ENCODE peak calls at places on chromosomes 13 and 19, in eight cellular contexts. One of them, this sample, is unnamed. For H3K4me1, the result is how much of the 10 kb centered on the place peaks cover.

GRCh38 chr19:10744848-10745293 is 27.0 kb downstream of the DNM2 start:
- DNase-seq in endodermal cell: no peak
- DNase-seq in A549: no peak
- DNase-seq in mammary epithelial cell: no peak
- DNase-seq in keratinocyte: no peak
- DNase-seq in colonic mucosa: peak
- DNase-seq in PC-3: no peak
- DNase-seq in gastrocnemius medialis: no peak
- DNase-seq in this sample: no peak

GRCh38 chr19:1752009-1752756 is 1.1 kb upstream of the ONECUT3 start:
- DNase-seq in endodermal cell: no peak
- DNase-seq in A549: no peak
- DNase-seq in mammary epithelial cell: no peak
- DNase-seq in keratinocyte: no peak
- DNase-seq in colonic mucosa: no peak
- DNase-seq in PC-3: no peak
- DNase-seq in gastrocnemius medialis: no peak
- DNase-seq in this sample: no peak

GRCh38 chr13:86914757-86915156 is 756.4 kb upstream of the SLITRK5 start:
- DNase-seq in endodermal cell: no peak
- DNase-seq in A549: no peak
- DNase-seq in mammary epithelial cell: no peak
- DNase-seq in keratinocyte: no peak
- DNase-seq in colonic mucosa: no peak
- DNase-seq in PC-3: no peak
- DNase-seq in gastrocnemius medialis: no peak
- DNase-seq in this sample: no peak

GRCh38 chr19:51354742-51355148 is 11.4 kb downstream of the ETFB start:
- DNase-seq in endodermal cell: peak
- DNase-seq in A549: no peak
- DNase-seq in mammary epithelial cell: peak
- DNase-seq in keratinocyte: no peak
- DNase-seq in colonic mucosa: no peak
- DNase-seq in PC-3: no peak
- DNase-seq in gastrocnemius medialis: no peak
- DNase-seq in this sample: no peak

GRCh38 chr19:50328257-50329145 is 676 bp downstream of the KCNC3 start:
- DNase-seq in endodermal cell: peak
- DNase-seq in A549: peak
- DNase-seq in mammary epithelial cell: no peak
- DNase-seq in keratinocyte: no peak
- DNase-seq in colonic mucosa: no peak
- DNase-seq in PC-3: peak
- DNase-seq in gastrocnemius medialis: no peak
- DNase-seq in this sample: no peak

GRCh38 chr13:53007872-53008271 is 20.7 kb upstream of the OLFM4 start:
- DNase-seq in endodermal cell: no peak
- DNase-seq in A549: no peak
- DNase-seq in mammary epithelial cell: no peak
- DNase-seq in keratinocyte: no peak
- DNase-seq in colonic mucosa: peak
- DNase-seq in PC-3: no peak
- DNase-seq in gastrocnemius medialis: no peak
- DNase-seq in this sample: no peak

GRCh38 chr19:33520844-33521479 is 629 bp downstream of the PEPD start:
- DNase-seq in endodermal cell: no peak
- DNase-seq in A549: no peak
- DNase-seq in mammary epithelial cell: no peak
- DNase-seq in keratinocyte: no peak
- DNase-seq in colonic mucosa: peak
- DNase-seq in PC-3: no peak
- DNase-seq in gastrocnemius medialis: no peak
- DNase-seq in this sample: no peak

GRCh38 chr13:105597573-105597972 is 937.9 kb downstream of the EFNB2 start:
- DNase-seq in endodermal cell: no peak
- DNase-seq in A549: no peak
- DNase-seq in mammary epithelial cell: no peak
- DNase-seq in keratinocyte: no peak
- DNase-seq in colonic mucosa: no peak
- DNase-seq in PC-3: no peak
- DNase-seq in gastrocnemius medialis: no peak
- DNase-seq in this sample: no peak

GRCh38 chr19:35056513-35057063 is 15.1 kb downstream of the HPN start:
- DNase-seq in endodermal cell: no peak
- DNase-seq in A549: no peak
- DNase-seq in mammary epithelial cell: no peak
- DNase-seq in keratinocyte: no peak
- DNase-seq in colonic mucosa: no peak
- DNase-seq in PC-3: no peak
- DNase-seq in gastrocnemius medialis: no peak
- DNase-seq in this sample: no peak

GRCh38 chr13:33126909-33127607 is 110.8 kb downstream of the KL start:
- DNase-seq in endodermal cell: no peak
- DNase-seq in A549: no peak
- DNase-seq in mammary epithelial cell: no peak
- DNase-seq in keratinocyte: no peak
- DNase-seq in colonic mucosa: no peak
- DNase-seq in PC-3: no peak
- DNase-seq in gastrocnemius medialis: peak
- DNase-seq in this sample: no peak

GRCh38 chr13:79457948-79458347 is 23.0 kb upstream of the NDFIP2 start:
- DNase-seq in endodermal cell: no peak
- DNase-seq in A549: no peak
- DNase-seq in mammary epithelial cell: peak
- DNase-seq in keratinocyte: no peak
- DNase-seq in colonic mucosa: no peak
- DNase-seq in PC-3: peak
- DNase-seq in gastrocnemius medialis: no peak
- DNase-seq in this sample: no peak

GRCh38 chr19:11849264-11849615 is 714 bp downstream of the ZNF439 start:
- DNase-seq in endodermal cell: no peak
- DNase-seq in A549: no peak
- DNase-seq in mammary epithelial cell: no peak
- DNase-seq in keratinocyte: no peak
- DNase-seq in colonic mucosa: no peak
- DNase-seq in PC-3: no peak
- DNase-seq in gastrocnemius medialis: no peak
- DNase-seq in this sample: no peak

GRCh38 chr19:10764340-10764894 is 46.5 kb downstream of the DNM2 start:
- DNase-seq in endodermal cell: no peak
- DNase-seq in A549: peak
- DNase-seq in mammary epithelial cell: no peak
- DNase-seq in keratinocyte: no peak
- DNase-seq in colonic mucosa: peak
- DNase-seq in PC-3: no peak
- DNase-seq in gastrocnemius medialis: no peak
- DNase-seq in this sample: no peak

GRCh38 chr19:54415208-54415900 is at the start of gene TTYH1:
- DNase-seq in endodermal cell: peak
- DNase-seq in A549: no peak
- DNase-seq in mammary epithelial cell: no peak
- DNase-seq in keratinocyte: no peak
- DNase-seq in colonic mucosa: no peak
- DNase-seq in PC-3: no peak
- DNase-seq in gastrocnemius medialis: no peak
- DNase-seq in this sample: no peak

GRCh38 chr13:110306960-110307696 is at the start of the genes COL4A1 and COL4A2:
- DNase-seq in endodermal cell: peak
- DNase-seq in A549: peak
- DNase-seq in mammary epithelial cell: peak
- DNase-seq in keratinocyte: no peak
- DNase-seq in colonic mucosa: peak
- DNase-seq in PC-3: peak
- DNase-seq in gastrocnemius medialis: peak
- DNase-seq in this sample: peak

GRCh38 chr13:53131361-53131760 is 102.7 kb downstream of the OLFM4 start:
- DNase-seq in endodermal cell: no peak
- DNase-seq in A549: no peak
- DNase-seq in mammary epithelial cell: no peak
- DNase-seq in keratinocyte: no peak
- DNase-seq in colonic mucosa: no peak
- DNase-seq in PC-3: no peak
- DNase-seq in gastrocnemius medialis: no peak
- DNase-seq in this sample: no peak

GRCh38 chr19:41702208-41702651 is 6.2 kb upstream of the CEACAM5 start:
- DNase-seq in endodermal cell: peak
- DNase-seq in A549: peak
- DNase-seq in mammary epithelial cell: peak
- DNase-seq in keratinocyte: no peak
- DNase-seq in colonic mucosa: no peak
- DNase-seq in PC-3: peak
- DNase-seq in gastrocnemius medialis: no peak
- DNase-seq in this sample: no peak

GRCh38 chr13:32330438-32330837 is 15.1 kb downstream of the BRCA2 start:
- DNase-seq in endodermal cell: no peak
- DNase-seq in A549: no peak
- DNase-seq in mammary epithelial cell: peak
- DNase-seq in keratinocyte: no peak
- DNase-seq in colonic mucosa: no peak
- DNase-seq in PC-3: no peak
- DNase-seq in gastrocnemius medialis: no peak
- DNase-seq in this sample: no peak

GRCh38 chr13:112245959-112246358 is 130.2 kb upstream of the SPACA7 start:
- DNase-seq in endodermal cell: no peak
- DNase-seq in A549: no peak
- DNase-seq in mammary epithelial cell: no peak
- DNase-seq in keratinocyte: no peak
- DNase-seq in colonic mucosa: no peak
- DNase-seq in PC-3: no peak
- DNase-seq in gastrocnemius medialis: no peak
- DNase-seq in this sample: no peak

GRCh38 chr19:51147663-51148062 is 5.6 kb downstream of the SIGLEC7 start:
- DNase-seq in endodermal cell: peak
- DNase-seq in A549: no peak
- DNase-seq in mammary epithelial cell: no peak
- DNase-seq in keratinocyte: no peak
- DNase-seq in colonic mucosa: no peak
- DNase-seq in PC-3: no peak
- DNase-seq in gastrocnemius medialis: no peak
- DNase-seq in this sample: no peak

GRCh38 chr19:11721681-11722080 is 17.1 kb downstream of the ZNF823 start:
- DNase-seq in endodermal cell: no peak
- DNase-seq in A549: no peak
- DNase-seq in mammary epithelial cell: no peak
- DNase-seq in keratinocyte: no peak
- DNase-seq in colonic mucosa: no peak
- DNase-seq in PC-3: no peak
- DNase-seq in gastrocnemius medialis: no peak
- DNase-seq in this sample: no peak

GRCh38 chr13:94967183-94968039 is 255.1 kb upstream of the SOX21 start:
- DNase-seq in endodermal cell: peak
- DNase-seq in A549: peak
- DNase-seq in mammary epithelial cell: no peak
- DNase-seq in keratinocyte: no peak
- DNase-seq in colonic mucosa: no peak
- DNase-seq in PC-3: peak
- DNase-seq in gastrocnemius medialis: no peak
- DNase-seq in this sample: no peak

GRCh38 chr19:6056282-6056741 is 54.0 kb downstream of the RFX2 start:
- DNase-seq in endodermal cell: no peak
- DNase-seq in A549: peak
- DNase-seq in mammary epithelial cell: peak
- DNase-seq in keratinocyte: no peak
- DNase-seq in colonic mucosa: peak
- DNase-seq in PC-3: no peak
- DNase-seq in gastrocnemius medialis: no peak
- DNase-seq in this sample: peak

GRCh38 chr13:100540621-100541020 is 48.0 kb downstream of the GGACT start:
- DNase-seq in endodermal cell: no peak
- DNase-seq in A549: no peak
- DNase-seq in mammary epithelial cell: no peak
- DNase-seq in keratinocyte: no peak
- DNase-seq in colonic mucosa: peak
- DNase-seq in PC-3: no peak
- DNase-seq in gastrocnemius medialis: no peak
- DNase-seq in this sample: peak

GRCh38 chr19:32814046-32814445 is 55.5 kb downstream of the SLC7A9 start:
- DNase-seq in endodermal cell: no peak
- DNase-seq in A549: no peak
- DNase-seq in mammary epithelial cell: no peak
- DNase-seq in keratinocyte: no peak
- DNase-seq in colonic mucosa: no peak
- DNase-seq in PC-3: no peak
- DNase-seq in gastrocnemius medialis: no peak
- DNase-seq in this sample: no peak

DNA sequence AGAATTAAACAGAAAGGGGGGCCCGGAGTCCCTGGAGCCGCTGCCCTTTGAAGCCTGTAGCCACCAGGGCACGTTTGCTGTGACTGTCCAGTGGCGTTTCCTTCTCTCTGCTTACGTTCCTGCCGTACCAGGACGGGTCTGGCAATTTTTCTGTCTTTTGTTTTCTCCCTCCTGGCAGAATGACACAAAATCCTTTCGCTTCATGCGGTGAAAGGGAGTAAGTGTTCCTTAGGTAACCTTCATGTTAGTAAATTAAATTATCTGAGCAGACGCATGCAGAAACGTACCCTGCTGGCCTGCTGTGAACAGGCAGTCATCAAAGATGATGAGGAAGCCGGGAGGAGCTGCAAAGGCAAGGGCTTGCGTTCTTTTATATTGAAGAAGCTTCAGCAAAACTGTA is 299.3 kb upstream of the ARGLU1 start:
- DNase-seq in endodermal cell: no peak
- DNase-seq in A549: no peak
- DNase-seq in mammary epithelial cell: peak
- DNase-seq in keratinocyte: no peak
- DNase-seq in colonic mucosa: no peak
- DNase-seq in PC-3: peak
- DNase-seq in gastrocnemius medialis: no peak
- DNase-seq in this sample: no peak
- TF ChIP-seq CTCF in endodermal cell: peak
- TF ChIP-seq CTCF in A549: no peak
- TF ChIP-seq CTCF in mammary epithelial cell: no peak
- TF ChIP-seq CTCF in keratinocyte: no peak
- TF ChIP-seq CTCF in colonic mucosa: no peak
- TF ChIP-seq CTCF in PC-3: no peak
- TF ChIP-seq CTCF in gastrocnemius medialis: no peak
- TF ChIP-seq CTCF in this sample: peak

GRCh38 chr19:46983097-46983496 is 36.5 kb upstream of the NPAS1 start:
- DNase-seq in endodermal cell: no peak
- DNase-seq in A549: no peak
- DNase-seq in mammary epithelial cell: no peak
- DNase-seq in keratinocyte: no peak
- DNase-seq in colonic mucosa: no peak
- DNase-seq in PC-3: no peak
- DNase-seq in gastrocnemius medialis: no peak
- DNase-seq in this sample: no peak
- H3K4me1 ChIP-seq in endodermal cell: under half
- H3K4me1 ChIP-seq in A549: under half
- H3K4me1 ChIP-seq in mammary epithelial cell: under half
- H3K4me1 ChIP-seq in keratinocyte: under half
- H3K4me1 ChIP-seq in colonic mucosa: under half
- H3K4me1 ChIP-seq in PC-3: under half
- H3K4me1 ChIP-seq in gastrocnemius medialis: half or more
- H3K4me1 ChIP-seq in this sample: half or more

GRCh38 chr13:27086599-27087265 is 84.9 kb downstream of the USP12 start:
- DNase-seq in endodermal cell: no peak
- DNase-seq in A549: no peak
- DNase-seq in mammary epithelial cell: no peak
- DNase-seq in keratinocyte: no peak
- DNase-seq in colonic mucosa: no peak
- DNase-seq in PC-3: no peak
- DNase-seq in gastrocnemius medialis: no peak
- DNase-seq in this sample: no peak
- H3K27ac ChIP-seq in endodermal cell: no peak
- H3K27ac ChIP-seq in A549: no peak
- H3K27ac ChIP-seq in mammary epithelial cell: no peak
- H3K27ac ChIP-seq in keratinocyte: no peak
- H3K27ac ChIP-seq in colonic mucosa: no peak
- H3K27ac ChIP-seq in PC-3: no peak
- H3K27ac ChIP-seq in gastrocnemius medialis: no peak
- H3K27ac ChIP-seq in this sample: no peak

GRCh38 chr19:23440207-23440606 is 44.9 kb upstream of the ZNF91 start:
- DNase-seq in endodermal cell: peak
- DNase-seq in A549: peak
- DNase-seq in mammary epithelial cell: no peak
- DNase-seq in keratinocyte: no peak
- DNase-seq in colonic mucosa: no peak
- DNase-seq in PC-3: no peak
- DNase-seq in gastrocnemius medialis: no peak
- DNase-seq in this sample: no peak
- TF ChIP-seq CTCF in endodermal cell: no peak
- TF ChIP-seq CTCF in A549: no peak
- TF ChIP-seq CTCF in mammary epithelial cell: peak
- TF ChIP-seq CTCF in keratinocyte: peak
- TF ChIP-seq CTCF in colonic mucosa: no peak
- TF ChIP-seq CTCF in PC-3: peak
- TF ChIP-seq CTCF in gastrocnemius medialis: no peak
- TF ChIP-seq CTCF in this sample: no peak

This sample was measured in tibial artery.